ENCODE peak calls at places on chromosomes 7 and 10, in eight cellular contexts. R is PC-9, C is PC-3, D is colonic mucosa, X is psoas muscle, V is esophagus muscularis mucosa, I is foreskin fibroblast, E is mucosa of descending colon. G is an unnamed sample.

GRCh38 chr7:33091111-33091531 is 18.1 kb downstream of the RP9 start:
- DNase-seq in X (no peak), I (peak), C (peak), E (no peak), V (no peak), D (no peak), R (peak), G (peak)

GRCh38 chr7:1318661-1319060 is 86.0 kb downstream of the UNCX start:
- DNase-seq in E (no peak), V (no peak), D (no peak), C (no peak), I (no peak), R (peak), X (no peak), G (no peak)

GRCh38 chr7:46385662-46386309 is 464.7 kb upstream of the IGFBP3 start:
- DNase-seq in R (peak), D (no peak), X (no peak), V (no peak), I (peak), C (peak), E (no peak), G (peak)

GRCh38 chr10:48982584-48982983 is 42.9 kb upstream of the LRRC18 start:
- DNase-seq in V (no peak), I (no peak), R (no peak), D (no peak), E (no peak), X (no peak), C (no peak), G (no peak)

GRCh38 chr10:113697595-113697994 is 17.9 kb downstream of the CASP7 start:
- DNase-seq in X (no peak), R (no peak), C (no peak), V (no peak), I (no peak), E (no peak), D (no peak), G (no peak)

GRCh38 chr7:55369427-55369826 is 4.3 kb downstream of the LANCL2 start:
- DNase-seq in C (no peak), E (no peak), X (no peak), V (no peak), R (no peak), D (no peak), I (peak), G (peak)

GRCh38 chr7:96400518-96400917 is 78.6 kb upstream of the SLC25A13 start:
- DNase-seq in R (no peak), C (peak), D (no peak), I (no peak), V (no peak), X (no peak), E (no peak), G (no peak)

GRCh38 chr7:33447980-33448379 is 318.6 kb downstream of the BBS9 start:
- DNase-seq in I (no peak), D (no peak), R (no peak), X (no peak), E (no peak), V (no peak), C (no peak), G (no peak)

GRCh38 chr10:10293431-10293830 is 724.2 kb upstream of the CELF2 start:
- DNase-seq in C (no peak), I (peak), D (no peak), X (no peak), R (no peak), E (no peak), V (no peak), G (no peak)

GRCh38 chr10:71585579-71586092 is 133.9 kb downstream of the C10orf105 start:
- DNase-seq in I (no peak), V (no peak), E (no peak), R (no peak), C (no peak), X (no peak), D (no peak), G (no peak)

GRCh38 chr10:129709627-129710509 is 242.8 kb downstream of the MGMT start:
- DNase-seq in C (no peak), E (no peak), R (no peak), D (no peak), X (no peak), V (no peak), I (no peak), G (no peak)

GRCh38 chr10:80472234-80473095 is 18.4 kb downstream of the TSPAN14 start:
- DNase-seq in D (no peak), V (no peak), C (no peak), I (peak), R (peak), E (no peak), X (no peak), G (peak)

GRCh38 chr7:2520131-2520807 is 695 bp downstream of the LFNG start:
- DNase-seq in V (no peak), C (peak), I (peak), X (peak), D (peak), E (peak), R (peak), G (no peak)

GRCh38 chr10:31928531-31929259 is at the start of gene ARHGAP12:
- DNase-seq in E (peak), X (peak), D (peak), V (peak), C (peak), R (peak), I (peak), G (peak)

GRCh38 chr10:78934499-78934898 is 134.3 kb upstream of the ZMIZ1 start:
- DNase-seq in I (peak), E (no peak), R (no peak), V (no peak), X (no peak), D (no peak), C (no peak), G (peak)

GRCh38 chr7:143372070-143372469 is 9.1 kb upstream of the ZYX start:
- DNase-seq in I (peak), C (peak), E (peak), D (peak), X (peak), R (no peak), V (no peak), G (no peak)

GRCh38 chr7:121372376-121373024 is 23.6 kb downstream of the FAM3C start:
- DNase-seq in X (no peak), V (no peak), D (no peak), E (no peak), C (no peak), R (no peak), I (peak), G (peak)

GRCh38 chr7:80950550-80950967 is 31.7 kb upstream of the SEMA3C start:
- DNase-seq in E (no peak), I (no peak), R (no peak), C (no peak), X (no peak), V (no peak), D (no peak), G (peak)

GRCh38 chr7:151339651-151340377 is 1.8 kb upstream of the NUB1 start:
- DNase-seq in X (no peak), V (peak), E (no peak), C (no peak), R (no peak), D (no peak), I (no peak), G (no peak)

GRCh38 chr7:8260871-8261707 is 878 bp downstream of the ICA1 start:
- DNase-seq in D (peak), X (peak), E (peak), V (no peak), I (peak), C (peak), R (peak), G (no peak)

GRCh38 chr10:45444022-45444421 is 70.0 kb downstream of the ALOX5 start:
- DNase-seq in E (peak), D (no peak), X (no peak), V (no peak), R (no peak), C (no peak), I (no peak), G (no peak)

GRCh38 chr7:20393021-20394015 is 62.6 kb downstream of the ITGB8 start:
- DNase-seq in D (no peak), E (peak), V (no peak), X (no peak), C (peak), I (no peak), R (no peak), G (no peak)

GRCh38 chr7:42315096-42315495 is 78.1 kb upstream of the GLI3 start:
- DNase-seq in C (no peak), I (peak), R (no peak), D (no peak), V (no peak), E (no peak), X (no peak), G (no peak)

GRCh38 chr7:2033586-2034135 is 199.1 kb downstream of the MAD1L1 start:
- DNase-seq in X (peak), R (no peak), D (no peak), I (no peak), V (no peak), E (peak), C (no peak), G (no peak)

GRCh38 chr10:88831709-88832108 is 19.9 kb downstream of the ANKRD22 start:
- DNase-seq in I (no peak), X (no peak), V (peak), C (no peak), D (no peak), E (no peak), R (no peak), G (no peak)

GRCh38 chr10:73076361-73077183 is 20.1 kb downstream of the P4HA1 start:
- DNase-seq in D (peak), C (peak), E (no peak), R (no peak), X (peak), I (peak), V (no peak), G (peak)

GRCh38 chr7:3356173-3356572 is 55.1 kb downstream of the SDK1 start:
- DNase-seq in I (no peak), C (no peak), R (no peak), V (no peak), E (no peak), X (no peak), D (no peak), G (no peak)

GRCh38 chr10:97270523-97271154 is 21.8 kb downstream of the ARHGAP19 start:
- DNase-seq in X (no peak), R (no peak), E (no peak), V (no peak), I (peak), D (no peak), C (no peak), G (peak)

GRCh38 chr10:99374526-99374925 is 45.4 kb downstream of the CNNM1 start:
- DNase-seq in I (no peak), V (no peak), X (no peak), R (no peak), C (peak), E (no peak), D (no peak), G (no peak)

GRCh38 chr10:110892602-110893001 is 20.9 kb downstream of the PDCD4 start:
- DNase-seq in E (no peak), R (no peak), I (no peak), X (no peak), C (no peak), V (no peak), D (no peak), G (no peak)
- TF ChIP-seq CTCF in E (no peak), R (no peak), I (no peak), X (no peak), C (no peak), V (no peak), D (no peak), G (no peak)

GRCh38 chr10:11610151-11610854 is 1.1 kb downstream of the USP6NL start:
- DNase-seq in V (no peak), E (no peak), X (no peak), C (no peak), R (no peak), I (no peak), D (no peak), G (peak)

GRCh38 chr10:11609052-11609451 is 2.4 kb downstream of the USP6NL start:
- DNase-seq in C (no peak), R (no peak), D (no peak), I (no peak), E (no peak), X (no peak), V (no peak), G (no peak)

GRCh38 chr10:11605807-11606408 is 5.5 kb downstream of the USP6NL start:
- DNase-seq in I (no peak), D (no peak), C (no peak), R (no peak), E (no peak), X (no peak), V (no peak), G (no peak)

GRCh38 chr10:11609492-11610093 is 1.9 kb downstream of the USP6NL start:
- DNase-seq in E (no peak), X (no peak), I (no peak), D (no peak), C (no peak), V (no peak), R (no peak), G (peak)

DNA sequence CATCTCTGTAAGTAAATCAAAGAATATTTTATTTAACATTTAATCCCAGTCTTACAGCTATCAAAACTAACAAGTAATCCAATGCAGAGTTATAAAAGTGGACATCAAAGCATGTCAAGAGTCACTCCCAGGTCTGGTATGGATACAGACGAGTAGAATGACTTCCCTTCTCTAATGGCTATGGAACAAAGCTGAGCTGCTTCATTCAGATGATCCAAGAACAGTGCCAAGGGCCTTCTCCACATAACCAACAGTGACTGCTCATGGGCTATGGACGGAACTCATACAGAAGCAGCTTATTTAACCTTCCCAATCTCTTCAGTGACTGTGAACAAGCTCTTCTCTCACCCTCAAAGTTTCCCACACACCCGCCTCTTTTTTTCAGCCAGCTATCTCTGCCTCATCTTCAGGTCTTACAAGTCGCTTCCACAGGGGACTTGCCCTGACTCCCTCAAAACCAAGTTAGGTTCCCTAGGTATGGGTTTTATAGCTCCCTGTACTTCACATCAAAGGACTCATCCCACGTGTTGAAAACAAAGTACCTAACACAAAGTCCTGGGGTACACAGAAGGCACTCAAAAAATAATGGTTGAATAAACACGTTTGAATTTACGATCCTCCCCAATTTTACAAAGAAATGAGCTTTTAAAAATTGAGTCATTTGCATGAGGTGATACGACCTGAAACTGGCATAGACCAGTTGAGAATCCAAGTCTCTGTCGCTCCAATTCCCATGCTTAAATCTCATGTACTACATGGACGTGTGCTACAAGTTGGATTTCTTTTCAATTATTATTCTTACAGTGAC is 3.1 kb downstream of the USP6NL start:
- DNase-seq in E (no peak), X (no peak), D (no peak), I (no peak), R (no peak), C (no peak), V (no peak), G (no peak)
- H3K4me3 ChIP-seq in E (no peak), X (no peak), D (no peak), I (no peak), R (no peak), C (no peak), V (no peak), G (no peak)

GRCh38 chr7:66075590-66076458 is at the start of gene ASL:
- DNase-seq in V (peak), I (peak), X (peak), C (peak), D (peak), E (peak), R (peak), G (peak)
- TF ChIP-seq CTCF in V (no peak), I (no peak), X (no peak), C (no peak), D (no peak), E (peak), R (no peak), G (no peak)

GRCh38 chr7:100438172-100438571 is 1.9 kb upstream of the PPP1R35 start:
- DNase-seq in V (no peak), D (no peak), C (no peak), X (no peak), R (no peak), E (no peak), I (no peak), G (no peak)

GRCh38 chr7:100434297-100435144 is 1.8 kb downstream of the PPP1R35 start:
- DNase-seq in E (no peak), R (no peak), I (no peak), V (no peak), X (no peak), D (no peak), C (no peak), G (no peak)

GRCh38 chr7:100433592-100434296 is 2.6 kb downstream of the PPP1R35 start:
- DNase-seq in V (no peak), E (no peak), I (no peak), C (no peak), D (no peak), X (no peak), R (no peak), G (no peak)

GRCh38 chr7:100435401-100436304 is 644 bp downstream of the PPP1R35 start:
- DNase-seq in D (peak), X (peak), E (peak), C (peak), V (no peak), I (peak), R (peak), G (no peak)

GRCh38 chr7:100437150-100438100 is 1.1 kb upstream of the PPP1R35 start:
- DNase-seq in C (no peak), V (no peak), R (no peak), X (no peak), I (no peak), D (no peak), E (peak), G (no peak)
- H3K4me3 ChIP-seq in C (peak), V (peak), R (peak), X (peak), I (no peak), D (no peak), E (no peak), G (no peak)

GRCh38 chr10:4833286-4833685 is 7.3 kb downstream of the AKR1E2 start:
- DNase-seq in D (no peak), R (no peak), V (peak), I (no peak), C (no peak), X (no peak), E (no peak), G (no peak)
- TF ChIP-seq CTCF in D (no peak), R (no peak), V (no peak), I (no peak), C (no peak), X (no peak), E (no peak), G (no peak)

DNA sequence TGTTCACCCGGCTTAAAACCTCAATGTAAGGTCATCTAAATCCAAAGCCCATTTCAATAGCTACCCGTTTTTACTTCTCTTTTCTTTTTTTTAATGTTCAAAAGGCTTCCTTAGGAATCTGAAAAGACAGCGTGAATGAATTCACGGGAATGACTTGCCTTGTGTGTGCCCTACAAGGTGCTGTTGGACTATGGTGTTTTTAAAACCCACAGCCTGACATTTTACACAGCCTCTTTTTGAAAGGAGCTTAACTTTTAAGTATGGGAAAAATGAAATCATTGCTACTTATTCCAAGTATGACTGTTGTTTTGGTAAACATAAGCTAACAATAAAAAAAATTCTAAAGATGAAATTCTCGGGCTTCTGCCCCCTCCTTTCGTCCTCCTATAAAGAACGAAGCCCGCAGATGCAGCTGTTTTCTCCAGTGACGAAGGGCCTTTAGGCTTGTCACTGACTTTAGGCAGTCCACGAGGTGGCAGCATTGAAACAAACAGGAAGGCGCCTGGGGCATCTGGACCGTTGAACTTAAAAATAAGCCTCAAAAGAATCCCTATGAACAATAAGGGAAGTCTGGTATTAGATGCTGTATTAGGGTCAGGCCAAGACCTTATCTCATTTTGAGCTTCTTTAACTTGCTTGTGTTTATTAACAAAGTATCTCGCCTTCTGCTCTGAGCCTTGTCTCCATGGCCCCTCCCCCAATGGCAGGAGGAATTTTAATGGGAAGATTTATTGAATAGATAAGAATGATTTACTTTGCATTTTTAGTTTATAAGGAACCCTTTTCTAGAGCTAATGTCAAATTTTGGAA is 141.2 kb downstream of the NRP1 start:
- DNase-seq in E (peak), R (peak), D (peak), X (peak), C (peak), V (no peak), I (peak), G (peak)
- H3K4me3 ChIP-seq in E (no peak), R (no peak), D (no peak), X (peak), C (peak), V (no peak), I (no peak), G (no peak)

GRCh38 chr7:23184709-23185354 is 3.0 kb downstream of the NUP42 start:
- DNase-seq in E (no peak), X (no peak), R (peak), C (peak), V (no peak), I (peak), D (peak), G (peak)
- TF ChIP-seq CTCF in E (no peak), X (peak), R (peak), C (peak), V (peak), I (peak), D (peak), G (peak)

GRCh38 chr10:102491136-102491535 is 11.4 kb downstream of the ACTR1A start:
- DNase-seq in E (no peak), D (no peak), R (no peak), I (no peak), X (no peak), C (no peak), V (no peak), G (no peak)

GRCh38 chr10:102493771-102494170 is 8.7 kb downstream of the ACTR1A start:
- DNase-seq in R (no peak), D (no peak), C (no peak), E (no peak), V (no peak), I (no peak), X (no peak), G (no peak)

GRCh38 chr10:102497545-102497944 is 5.0 kb downstream of the ACTR1A start:
- DNase-seq in V (no peak), C (no peak), X (no peak), R (no peak), D (no peak), E (no peak), I (no peak), G (no peak)

GRCh38 chr10:102492344-102492939 is 10.1 kb downstream of the ACTR1A start:
- DNase-seq in V (no peak), E (no peak), X (no peak), D (no peak), I (no peak), R (no peak), C (no peak), G (no peak)

GRCh38 chr10:102492983-102493382 is 9.5 kb downstream of the ACTR1A start:
- DNase-seq in X (no peak), D (no peak), V (no peak), C (no peak), I (no peak), E (no peak), R (no peak), G (peak)
- H3K4me3 ChIP-seq in X (peak), D (no peak), V (no peak), C (no peak), I (no peak), E (no peak), R (no peak), G (no peak)

GRCh38 chr7:74234549-74234948 is 19.6 kb downstream of the RFC2 start:
- DNase-seq in C (no peak), I (no peak), V (no peak), D (no peak), X (no peak), E (no peak), R (no peak), G (no peak)

GRCh38 chr7:74231232-74231590 is 21.4 kb downstream of the LAT2 start:
- DNase-seq in R (no peak), E (no peak), I (no peak), V (no peak), X (no peak), C (no peak), D (no peak), G (no peak)

GRCh38 chr7:74235525-74236269 is 18.5 kb downstream of the RFC2 start:
- DNase-seq in C (no peak), R (no peak), I (no peak), X (no peak), V (no peak), E (no peak), D (no peak), G (no peak)

GRCh38 chr7:74236284-74236683 is 17.9 kb downstream of the RFC2 start:
- DNase-seq in D (no peak), V (no peak), C (no peak), R (no peak), E (no peak), I (peak), X (no peak), G (no peak)

GRCh38 chr7:74233655-74234280 is 20.4 kb downstream of the RFC2 start:
- DNase-seq in C (no peak), E (no peak), I (peak), R (no peak), X (no peak), V (no peak), D (no peak), G (peak)
- TF ChIP-seq CTCF in C (no peak), E (no peak), I (no peak), R (no peak), X (no peak), V (no peak), D (no peak), G (no peak)